ENCODE peak calls at places on chromosomes 11 and 22, in six cellular contexts. One of them, this sample, is unnamed.

GRCh38 chr22:49334976-49335375 is 492.7 kb downstream of the BRD1 start:
- DNase-seq in prostate gland: no peak
- DNase-seq in testis: no peak
- DNase-seq in gastrocnemius medialis: no peak
- DNase-seq in lower leg skin: no peak
- DNase-seq in esophagus squamous epithelium: no peak
- DNase-seq in this sample: no peak

GRCh38 chr22:29503811-29504372 is 23.9 kb downstream of the NEFH start:
- DNase-seq in testis: peak
- DNase-seq in esophagus squamous epithelium: no peak
- DNase-seq in lower leg skin: peak
- DNase-seq in prostate gland: peak
- DNase-seq in gastrocnemius medialis: peak
- DNase-seq in this sample: no peak

GRCh38 chr11:22822204-22822603 is 7.4 kb downstream of the SVIP start:
- DNase-seq in testis: no peak
- DNase-seq in gastrocnemius medialis: no peak
- DNase-seq in prostate gland: no peak
- DNase-seq in esophagus squamous epithelium: no peak
- DNase-seq in lower leg skin: no peak
- DNase-seq in this sample: no peak

GRCh38 chr11:76810151-76810853 is 27.1 kb downstream of the TSKU start:
- DNase-seq in testis: peak
- DNase-seq in prostate gland: no peak
- DNase-seq in lower leg skin: no peak
- DNase-seq in esophagus squamous epithelium: no peak
- DNase-seq in gastrocnemius medialis: no peak
- DNase-seq in this sample: no peak

GRCh38 chr11:72326151-72326842 is 82.3 kb upstream of the PHOX2A start:
- DNase-seq in testis: no peak
- DNase-seq in gastrocnemius medialis: no peak
- DNase-seq in prostate gland: no peak
- DNase-seq in esophagus squamous epithelium: no peak
- DNase-seq in lower leg skin: no peak
- DNase-seq in this sample: peak

GRCh38 chr22:31193092-31193491 is 19.0 kb upstream of the LIMK2 start:
- DNase-seq in prostate gland: peak
- DNase-seq in lower leg skin: no peak
- DNase-seq in gastrocnemius medialis: no peak
- DNase-seq in testis: no peak
- DNase-seq in esophagus squamous epithelium: no peak
- DNase-seq in this sample: no peak

GRCh38 chr22:18110194-18110943 is at the start of gene TUBA8:
- DNase-seq in esophagus squamous epithelium: no peak
- DNase-seq in gastrocnemius medialis: peak
- DNase-seq in prostate gland: peak
- DNase-seq in lower leg skin: peak
- DNase-seq in testis: peak
- DNase-seq in this sample: no peak

GRCh38 chr11:132471491-132471890 is 1060.8 kb downstream of the OPCML start:
- DNase-seq in esophagus squamous epithelium: no peak
- DNase-seq in lower leg skin: no peak
- DNase-seq in prostate gland: no peak
- DNase-seq in testis: no peak
- DNase-seq in gastrocnemius medialis: no peak
- DNase-seq in this sample: no peak

GRCh38 chr11:69437001-69437875 is 44.2 kb upstream of the LINC01488 start:
- DNase-seq in gastrocnemius medialis: no peak
- DNase-seq in prostate gland: no peak
- DNase-seq in lower leg skin: no peak
- DNase-seq in esophagus squamous epithelium: no peak
- DNase-seq in testis: no peak
- DNase-seq in this sample: no peak

GRCh38 chr11:13859986-13860385 is 102.5 kb upstream of the SPON1 start:
- DNase-seq in testis: no peak
- DNase-seq in prostate gland: no peak
- DNase-seq in esophagus squamous epithelium: no peak
- DNase-seq in gastrocnemius medialis: no peak
- DNase-seq in lower leg skin: no peak
- DNase-seq in this sample: no peak

GRCh38 chr11:66429983-66430602 is 8.6 kb downstream of the MRPL11 start:
- DNase-seq in lower leg skin: peak
- DNase-seq in testis: peak
- DNase-seq in gastrocnemius medialis: peak
- DNase-seq in prostate gland: peak
- DNase-seq in esophagus squamous epithelium: no peak
- DNase-seq in this sample: peak

GRCh38 chr11:35289821-35290220 is 129.5 kb downstream of the SLC1A2 start:
- DNase-seq in prostate gland: no peak
- DNase-seq in esophagus squamous epithelium: no peak
- DNase-seq in testis: no peak
- DNase-seq in gastrocnemius medialis: no peak
- DNase-seq in lower leg skin: no peak
- DNase-seq in this sample: peak

GRCh38 chr11:115916596-115916995 is 412.4 kb upstream of the CADM1 start:
- DNase-seq in testis: no peak
- DNase-seq in prostate gland: no peak
- DNase-seq in lower leg skin: no peak
- DNase-seq in gastrocnemius medialis: no peak
- DNase-seq in esophagus squamous epithelium: no peak
- DNase-seq in this sample: no peak

GRCh38 chr11:47571895-47572294 is 6.5 kb downstream of the PTPMT1 start:
- DNase-seq in lower leg skin: no peak
- DNase-seq in prostate gland: no peak
- DNase-seq in testis: no peak
- DNase-seq in gastrocnemius medialis: no peak
- DNase-seq in esophagus squamous epithelium: no peak
- DNase-seq in this sample: peak

GRCh38 chr11:33942954-33943353 is 51.1 kb upstream of the LMO2 start:
- DNase-seq in lower leg skin: peak
- DNase-seq in esophagus squamous epithelium: no peak
- DNase-seq in testis: no peak
- DNase-seq in gastrocnemius medialis: peak
- DNase-seq in prostate gland: no peak
- DNase-seq in this sample: peak

GRCh38 chr11:68932933-68933577 is 29.4 kb downstream of the IGHMBP2 start:
- DNase-seq in testis: no peak
- DNase-seq in esophagus squamous epithelium: no peak
- DNase-seq in prostate gland: no peak
- DNase-seq in lower leg skin: no peak
- DNase-seq in gastrocnemius medialis: no peak
- DNase-seq in this sample: no peak

GRCh38 chr11:99199336-99199735 is 178.6 kb downstream of the CNTN5 start:
- DNase-seq in gastrocnemius medialis: no peak
- DNase-seq in esophagus squamous epithelium: no peak
- DNase-seq in testis: no peak
- DNase-seq in prostate gland: no peak
- DNase-seq in lower leg skin: no peak
- DNase-seq in this sample: no peak

GRCh38 chr22:38114484-38115398 is 4.3 kb upstream of the BAIAP2L2 start:
- DNase-seq in esophagus squamous epithelium: no peak
- DNase-seq in gastrocnemius medialis: peak
- DNase-seq in testis: peak
- DNase-seq in lower leg skin: peak
- DNase-seq in prostate gland: peak
- DNase-seq in this sample: peak

GRCh38 chr11:86660011-86660595 is 12.3 kb downstream of the ME3 start:
- DNase-seq in lower leg skin: no peak
- DNase-seq in testis: no peak
- DNase-seq in esophagus squamous epithelium: no peak
- DNase-seq in gastrocnemius medialis: no peak
- DNase-seq in prostate gland: no peak
- DNase-seq in this sample: no peak

GRCh38 chr11:44564198-44564597 is 1.3 kb upstream of the CD82 start:
- DNase-seq in gastrocnemius medialis: no peak
- DNase-seq in esophagus squamous epithelium: no peak
- DNase-seq in lower leg skin: no peak
- DNase-seq in testis: peak
- DNase-seq in prostate gland: peak
- DNase-seq in this sample: no peak

GRCh38 chr11:116638463-116638862 is 134.3 kb downstream of the BUD13 start:
- DNase-seq in testis: no peak
- DNase-seq in prostate gland: no peak
- DNase-seq in esophagus squamous epithelium: no peak
- DNase-seq in lower leg skin: no peak
- DNase-seq in gastrocnemius medialis: no peak
- DNase-seq in this sample: no peak

GRCh38 chr11:43268161-43268560 is 43.6 kb upstream of the API5 start:
- DNase-seq in lower leg skin: no peak
- DNase-seq in esophagus squamous epithelium: no peak
- DNase-seq in testis: peak
- DNase-seq in prostate gland: no peak
- DNase-seq in gastrocnemius medialis: peak
- DNase-seq in this sample: no peak

GRCh38 chr11:45659818-45660160 is 5.6 kb downstream of the CHST1 start:
- DNase-seq in gastrocnemius medialis: no peak
- DNase-seq in esophagus squamous epithelium: no peak
- DNase-seq in prostate gland: no peak
- DNase-seq in lower leg skin: no peak
- DNase-seq in testis: no peak
- DNase-seq in this sample: no peak

GRCh38 chr22:16915711-16916110 is 90.5 kb upstream of the XKR3 start:
- DNase-seq in prostate gland: no peak
- DNase-seq in testis: no peak
- DNase-seq in lower leg skin: no peak
- DNase-seq in esophagus squamous epithelium: no peak
- DNase-seq in gastrocnemius medialis: no peak
- DNase-seq in this sample: peak

GRCh38 chr22:19943665-19944026 is 2.0 kb upstream of the TXNRD2 start:
- DNase-seq in prostate gland: no peak
- DNase-seq in lower leg skin: no peak
- DNase-seq in esophagus squamous epithelium: no peak
- DNase-seq in testis: no peak
- DNase-seq in gastrocnemius medialis: no peak
- DNase-seq in this sample: peak

GRCh38 chr22:19940536-19941364 is 822 bp upstream of the COMT start:
- DNase-seq in esophagus squamous epithelium: no peak
- DNase-seq in testis: no peak
- DNase-seq in lower leg skin: no peak
- DNase-seq in gastrocnemius medialis: no peak
- DNase-seq in prostate gland: no peak
- DNase-seq in this sample: no peak

GRCh38 chr22:19942886-19943664 is 1.5 kb upstream of the TXNRD2 start:
- DNase-seq in esophagus squamous epithelium: no peak
- DNase-seq in lower leg skin: no peak
- DNase-seq in gastrocnemius medialis: peak
- DNase-seq in testis: peak
- DNase-seq in prostate gland: peak
- DNase-seq in this sample: peak

GRCh38 chr22:19942071-19942885 is 660 bp upstream of the TXNRD2 start:
- DNase-seq in prostate gland: no peak
- DNase-seq in testis: peak
- DNase-seq in esophagus squamous epithelium: no peak
- DNase-seq in gastrocnemius medialis: no peak
- DNase-seq in lower leg skin: no peak
- DNase-seq in this sample: no peak

GRCh38 chr22:19941365-19942070 is at the start of the genes COMT and TXNRD2:
- DNase-seq in esophagus squamous epithelium: no peak
- DNase-seq in gastrocnemius medialis: peak
- DNase-seq in testis: peak
- DNase-seq in lower leg skin: no peak
- DNase-seq in prostate gland: peak
- DNase-seq in this sample: peak
- TF ChIP-seq POLR2A in esophagus squamous epithelium: peak
- TF ChIP-seq POLR2A in gastrocnemius medialis: peak
- TF ChIP-seq POLR2A in testis: no peak
- TF ChIP-seq POLR2A in lower leg skin: peak
- TF ChIP-seq POLR2A in prostate gland: peak
- TF ChIP-seq POLR2A in this sample: peak

GRCh38 chr22:46546466-46547178 is 9.2 kb upstream of the CELSR1 start:
- DNase-seq in testis: peak
- DNase-seq in lower leg skin: no peak
- DNase-seq in esophagus squamous epithelium: no peak
- DNase-seq in gastrocnemius medialis: no peak
- DNase-seq in prostate gland: no peak
- DNase-seq in this sample: no peak
- TF ChIP-seq POLR2A in testis: no peak
- TF ChIP-seq POLR2A in lower leg skin: no peak
- TF ChIP-seq POLR2A in esophagus squamous epithelium: no peak
- TF ChIP-seq POLR2A in gastrocnemius medialis: no peak
- TF ChIP-seq POLR2A in prostate gland: no peak
- TF ChIP-seq POLR2A in this sample: no peak

GRCh38 chr22:36315325-36315724 is 62.4 kb downstream of the APOL1 start:
- DNase-seq in testis: no peak
- DNase-seq in prostate gland: no peak
- DNase-seq in esophagus squamous epithelium: no peak
- DNase-seq in gastrocnemius medialis: no peak
- DNase-seq in lower leg skin: no peak
- DNase-seq in this sample: no peak

GRCh38 chr22:36306227-36306626 is 53.3 kb downstream of the APOL1 start:
- DNase-seq in lower leg skin: no peak
- DNase-seq in prostate gland: no peak
- DNase-seq in testis: no peak
- DNase-seq in gastrocnemius medialis: no peak
- DNase-seq in esophagus squamous epithelium: no peak
- DNase-seq in this sample: no peak

GRCh38 chr22:36308880-36309279 is 55.9 kb downstream of the APOL1 start:
- DNase-seq in prostate gland: no peak
- DNase-seq in testis: no peak
- DNase-seq in lower leg skin: no peak
- DNase-seq in gastrocnemius medialis: no peak
- DNase-seq in esophagus squamous epithelium: no peak
- DNase-seq in this sample: no peak

GRCh38 chr22:36316419-36316818 is 63.5 kb downstream of the APOL1 start:
- DNase-seq in testis: no peak
- DNase-seq in esophagus squamous epithelium: no peak
- DNase-seq in prostate gland: no peak
- DNase-seq in lower leg skin: no peak
- DNase-seq in gastrocnemius medialis: no peak
- DNase-seq in this sample: no peak

DNA sequence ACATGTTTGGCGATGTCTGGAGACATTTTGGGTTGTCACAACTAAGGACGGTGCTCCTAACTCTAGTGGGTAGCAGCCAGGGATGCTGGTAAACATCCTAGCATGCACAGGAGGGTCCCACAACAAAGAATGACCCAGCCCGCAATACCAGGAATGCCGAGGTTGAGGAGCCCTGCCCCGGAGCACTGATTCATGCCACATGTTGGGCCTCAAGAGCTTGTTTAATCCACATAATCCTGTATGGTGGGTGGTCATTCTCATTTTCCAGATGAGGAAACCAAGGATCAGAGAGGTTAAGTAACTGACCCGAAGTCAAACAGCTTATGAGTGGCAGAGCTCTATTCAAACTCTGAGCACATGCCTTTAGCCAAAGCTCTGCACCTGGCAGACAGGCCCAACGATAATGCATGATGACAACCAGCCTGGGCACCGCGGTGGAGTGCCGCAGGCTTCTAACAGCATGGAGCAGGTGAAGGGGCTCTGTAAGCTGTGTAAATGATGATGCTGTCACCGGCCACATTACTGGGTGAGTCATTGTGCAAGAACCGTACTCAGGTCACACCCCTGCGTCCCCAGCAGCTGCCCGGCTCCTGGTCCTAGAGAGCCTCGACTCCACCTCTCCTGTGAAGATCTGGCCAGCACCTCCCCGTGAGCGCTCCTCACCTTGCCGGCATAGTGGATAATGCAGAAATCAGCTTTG is 58.6 kb downstream of the APOL1 start:
- DNase-seq in lower leg skin: no peak
- DNase-seq in prostate gland: no peak
- DNase-seq in esophagus squamous epithelium: no peak
- DNase-seq in testis: no peak
- DNase-seq in gastrocnemius medialis: no peak
- DNase-seq in this sample: no peak
- TF ChIP-seq POLR2A in lower leg skin: no peak
- TF ChIP-seq POLR2A in prostate gland: no peak
- TF ChIP-seq POLR2A in esophagus squamous epithelium: no peak
- TF ChIP-seq POLR2A in testis: no peak
- TF ChIP-seq POLR2A in gastrocnemius medialis: no peak
- TF ChIP-seq POLR2A in this sample: no peak

GRCh38 chr11:75351541-75352416 is at the start of gene ARRB1:
- DNase-seq in esophagus squamous epithelium: no peak
- DNase-seq in prostate gland: no peak
- DNase-seq in testis: peak
- DNase-seq in gastrocnemius medialis: peak
- DNase-seq in lower leg skin: peak
- DNase-seq in this sample: no peak
- TF ChIP-seq POLR2A in esophagus squamous epithelium: peak
- TF ChIP-seq POLR2A in prostate gland: no peak
- TF ChIP-seq POLR2A in testis: no peak
- TF ChIP-seq POLR2A in gastrocnemius medialis: peak
- TF ChIP-seq POLR2A in lower leg skin: no peak
- TF ChIP-seq POLR2A in this sample: peak

This sample was measured in H54.